ENCODE peak calls at places on chromosomes 12 and 14, in eight cellular contexts. F, U, Q, J, W, X, Z and K are unnamed samples. For H3K9me3, the result is how much of the 10 kb centered on the place peaks cover.

GRCh38 chr12:86257173-86257572 is 982 bp upstream of the MGAT4C start:
- DNase-seq in Z (no peak), J (no peak), F (no peak), W (no peak), X (no peak), U (no peak), Q (no peak), K (no peak)

GRCh38 chr14:93042968-93043940 is 72.5 kb downstream of the ITPK1 start:
- DNase-seq in U (no peak), Z (no peak), X (no peak), J (peak), W (peak), F (peak), Q (peak), K (no peak)

GRCh38 chr12:117564885-117565284 is 203.5 kb upstream of the NOS1 start:
- DNase-seq in U (no peak), J (no peak), Q (no peak), Z (no peak), W (peak), F (no peak), X (no peak), K (no peak)

GRCh38 chr12:57609781-57610552 is 1.3 kb upstream of the ARHGEF25 start:
- DNase-seq in Q (no peak), W (peak), U (no peak), J (peak), F (no peak), Z (no peak), X (no peak), K (no peak)

GRCh38 chr12:111408116-111408440 is 2.4 kb downstream of the SH2B3 start:
- DNase-seq in Z (no peak), X (no peak), U (no peak), J (no peak), F (no peak), W (no peak), Q (no peak), K (no peak)

GRCh38 chr14:92546347-92547053 is 32.9 kb downstream of the RIN3 start:
- DNase-seq in J (no peak), Q (no peak), F (no peak), U (no peak), X (no peak), W (no peak), Z (no peak), K (no peak)

GRCh38 chr12:76915381-76916169 is 36.8 kb upstream of the CSRP2 start:
- DNase-seq in W (no peak), Z (no peak), J (no peak), F (no peak), U (no peak), Q (no peak), X (no peak), K (no peak)

GRCh38 chr12:54588110-54588831 is at the start of gene PPP1R1A:
- DNase-seq in U (no peak), J (peak), X (no peak), F (peak), W (peak), Q (peak), Z (no peak), K (no peak)

GRCh38 chr14:88473791-88474190 is 81.0 kb downstream of the PTPN21 start:
- DNase-seq in X (no peak), F (peak), Z (no peak), J (no peak), Q (no peak), U (no peak), W (no peak), K (no peak)

GRCh38 chr12:105294886-105295479 is 35.5 kb upstream of the C12orf75 start:
- DNase-seq in X (no peak), W (no peak), Z (no peak), U (no peak), Q (no peak), F (no peak), J (no peak), K (no peak)

GRCh38 chr14:29741909-29742401 is 185.7 kb downstream of the PRKD1 start:
- DNase-seq in W (no peak), J (no peak), Z (no peak), U (peak), Q (peak), X (no peak), F (no peak), K (no peak)

GRCh38 chr12:54571166-54571856 is 17.1 kb downstream of the PPP1R1A start:
- DNase-seq in F (no peak), W (peak), Q (no peak), U (no peak), Z (no peak), X (no peak), J (no peak), K (no peak)

GRCh38 chr14:22838631-22839041 is 2.3 kb downstream of the MMP14 start:
- DNase-seq in Z (no peak), F (peak), Q (no peak), X (no peak), J (no peak), U (no peak), W (no peak), K (no peak)

GRCh38 chr12:91870872-91871707 is 274.6 kb downstream of the BTG1 start:
- DNase-seq in U (no peak), Q (no peak), F (no peak), X (no peak), W (no peak), J (no peak), Z (no peak), K (no peak)

GRCh38 chr12:53051058-53051880 is 1.4 kb downstream of the TNS2 start:
- DNase-seq in Z (no peak), W (peak), X (no peak), Q (peak), J (peak), F (peak), U (peak), K (no peak)

GRCh38 chr12:99436584-99436983 is 211.0 kb upstream of the GARIN6 start:
- DNase-seq in Q (no peak), J (no peak), X (no peak), F (no peak), Z (no peak), U (no peak), W (no peak), K (no peak)

GRCh38 chr14:54737132-54737711 is 165.4 kb downstream of the GCH1 start:
- DNase-seq in W (no peak), F (no peak), Q (no peak), J (no peak), X (no peak), Z (no peak), U (no peak), K (no peak)

GRCh38 chr12:15782667-15783066 is 6.5 kb downstream of the EPS8 start:
- DNase-seq in X (no peak), U (no peak), W (no peak), F (no peak), J (no peak), Q (no peak), Z (no peak), K (no peak)

GRCh38 chr12:4030938-4031702 is 157.9 kb upstream of the PARP11 start:
- DNase-seq in J (peak), Z (peak), Q (peak), U (peak), F (peak), X (peak), W (peak), K (peak)

GRCh38 chr12:124352257-124352656 is 57.4 kb downstream of the RFLNA start:
- DNase-seq in W (no peak), X (no peak), U (no peak), Z (no peak), J (no peak), F (no peak), Q (no peak), K (no peak)

GRCh38 chr12:113844495-113845175 is 121.5 kb downstream of the RBM19 start:
- DNase-seq in F (no peak), Q (no peak), U (no peak), Z (no peak), J (peak), X (no peak), W (no peak), K (no peak)

GRCh38 chr14:77503138-77503537 is 4.5 kb upstream of the ISM2 start:
- DNase-seq in Q (no peak), J (no peak), U (no peak), F (no peak), Z (no peak), W (no peak), X (no peak), K (no peak)

GRCh38 chr14:103688906-103689902 is 26.0 kb downstream of the XRCC3 start:
- DNase-seq in F (no peak), U (no peak), Z (no peak), J (peak), W (no peak), X (no peak), Q (peak), K (no peak)

GRCh38 chr12:24982250-24982649 is 33.3 kb upstream of the BCAT1 start:
- DNase-seq in X (no peak), F (no peak), Z (no peak), U (no peak), Q (no peak), W (no peak), J (no peak), K (no peak)

GRCh38 chr12:18250313-18250916 is 10.9 kb upstream of the PIK3C2G start:
- DNase-seq in Z (no peak), X (no peak), U (peak), J (no peak), W (no peak), Q (peak), F (peak), K (no peak)

GRCh38 chr12:120710805-120711296 is 593 bp downstream of the UNC119B start:
- DNase-seq in W (peak), Z (peak), Q (peak), J (no peak), U (no peak), X (no peak), F (peak), K (no peak)

GRCh38 chr12:106308611-106309010 is 6.1 kb downstream of the TCP11L2 start:
- DNase-seq in X (no peak), Z (no peak), F (no peak), Q (no peak), W (peak), J (no peak), U (no peak), K (no peak)

GRCh38 chr12:101945361-101946232 is 68.2 kb downstream of the DRAM1 start:
- DNase-seq in Z (no peak), W (no peak), U (no peak), F (peak), J (no peak), X (no peak), Q (no peak), K (no peak)

GRCh38 chr14:64878775-64879634 is 702 bp downstream of the SPTB start:
- DNase-seq in F (peak), W (peak), X (no peak), Z (peak), Q (peak), J (no peak), U (no peak), K (no peak)

GRCh38 chr12:1880153-1880845 is 38.2 kb downstream of the CACNA2D4 start:
- DNase-seq in F (peak), Q (no peak), J (no peak), Z (no peak), X (no peak), W (peak), U (no peak), K (no peak)

GRCh38 chr12:121611306-121611705 is 15.0 kb upstream of the ORAI1 start:
- DNase-seq in U (no peak), X (no peak), Q (peak), F (no peak), W (peak), J (no peak), Z (no peak), K (no peak)

GRCh38 chr12:56979628-56980027 is 22.2 kb upstream of the RDH16 start:
- DNase-seq in U (no peak), X (no peak), W (peak), Q (no peak), Z (no peak), F (no peak), J (no peak), K (no peak)

GRCh38 chr12:46386360-46386867 is 13.8 kb upstream of the SLC38A2 start:
- DNase-seq in F (no peak), Q (no peak), U (no peak), W (no peak), J (no peak), X (no peak), Z (no peak), K (no peak)

GRCh38 chr14:26191123-26191522 is 406.7 kb downstream of the NOVA1 start:
- DNase-seq in W (no peak), Z (no peak), X (no peak), F (no peak), U (no peak), J (no peak), Q (no peak), K (no peak)

GRCh38 chr12:63150255-63151060 is 543 bp downstream of the AVPR1A start:
- DNase-seq in J (peak), Q (peak), U (no peak), X (no peak), Z (no peak), W (peak), F (peak), K (no peak)

DNA sequence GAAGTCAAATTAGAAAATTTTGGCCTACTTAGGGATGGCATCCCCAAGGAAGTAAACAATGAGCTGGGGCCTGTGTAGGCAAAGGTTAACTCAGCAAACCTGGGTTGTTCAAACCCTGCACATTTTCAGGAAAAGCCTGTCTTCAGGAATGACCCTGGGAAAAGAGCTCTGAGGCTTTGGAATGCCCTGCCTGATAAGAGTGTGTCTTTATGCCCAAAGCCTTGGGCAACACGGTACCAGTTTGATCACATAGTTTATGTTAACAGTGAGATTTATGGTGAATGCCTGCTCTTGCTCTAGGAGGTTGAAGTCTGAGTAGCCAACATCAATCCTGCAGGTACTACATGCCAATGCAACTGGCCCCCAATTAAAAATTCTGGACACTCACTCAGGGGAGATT is 28.2 kb upstream of the STAB2 start:
- DNase-seq in Q (no peak), U (no peak), X (no peak), W (no peak), J (no peak), F (no peak), Z (no peak), K (no peak)
- H3K9me3 ChIP-seq in Q (under half), U (under half), X (under half), W (under half), J (under half), F (under half), Z (under half), K (under half)

DNA sequence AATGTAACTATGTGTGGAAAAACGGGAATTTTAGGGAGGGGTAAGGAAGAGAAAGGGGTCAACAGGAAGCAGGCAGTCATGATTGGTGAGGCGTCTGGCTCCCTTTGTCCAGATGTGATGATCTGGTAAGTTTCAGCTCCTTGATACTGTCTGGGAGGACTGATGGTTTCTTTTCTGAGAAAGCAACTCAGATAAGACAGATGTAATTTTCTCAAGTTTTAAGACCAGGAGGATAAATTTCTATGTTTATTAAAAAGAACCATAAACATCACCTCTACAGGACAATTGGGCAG is 21.9 kb upstream of the AMN1 start:
- DNase-seq in J (no peak), W (no peak), X (no peak), Q (no peak), U (no peak), Z (no peak), F (no peak), K (no peak)
- H3K9me3 ChIP-seq in J (under half), W (under half), X (under half), Q (under half), U (under half), Z (under half), F (under half), K (under half)

GRCh38 chr12:34547276-34547675 is 525.0 kb downstream of the ALG10 start:
- DNase-seq in J (no peak), Q (no peak), X (no peak), U (no peak), W (no peak), F (no peak), Z (no peak), K (no peak)
- H3K9me3 ChIP-seq in J (half or more), Q (under half), X (under half), U (half or more), W (half or more), F (under half), Z (under half), K (under half)

GRCh38 chr14:106631886-106632285 is 1105.5 kb downstream of the TMEM121 start:
- DNase-seq in Q (no peak), F (no peak), Z (no peak), U (no peak), J (no peak), W (no peak), X (no peak), K (no peak)
- H3K9me3 ChIP-seq in Q (under half), F (under half), Z (under half), U (under half), J (under half), W (half or more), X (under half), K (under half)

DNA sequence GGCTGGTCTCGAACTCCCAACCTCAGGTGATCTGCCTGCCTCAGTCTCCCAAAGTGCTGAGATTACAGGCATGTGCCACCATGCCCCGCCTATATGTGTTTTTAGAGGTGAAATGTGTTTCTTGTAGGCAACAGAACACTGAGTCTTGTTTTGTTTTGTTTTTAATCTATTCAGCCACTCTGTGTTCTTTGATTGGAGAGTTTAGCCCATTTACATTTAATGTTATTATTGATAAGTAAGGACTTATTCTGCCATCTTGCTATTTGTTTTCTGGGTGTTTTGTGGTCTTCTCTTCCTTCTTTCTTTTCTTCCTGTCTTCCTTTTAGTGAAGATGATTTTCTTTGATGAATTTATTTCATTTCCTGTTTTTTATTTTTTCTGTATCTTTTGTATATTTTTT is 29.6 kb downstream of the IFNG start:
- DNase-seq in X (no peak), F (no peak), Z (no peak), W (no peak), Q (no peak), J (no peak), U (no peak), K (no peak)
- H3K9me3 ChIP-seq in X (under half), F (under half), Z (under half), W (under half), Q (under half), J (under half), U (half or more), K (under half)